ENCODE peak calls at places on chromosome 21, in four cellular contexts. D is RWPE1, S is adrenal gland, F is BJ. V is an unnamed sample.

GRCh38 chr21:27369962-27370578 is 403.2 kb upstream of the ADAMTS5 start:
- DNase-seq in D (no peak), S (no peak), F (no peak), V (no peak)

GRCh38 chr21:44311108-44311507 is 11.3 kb downstream of the PFKL start:
- DNase-seq in D (no peak), S (no peak), F (no peak), V (no peak)

GRCh38 chr21:27359141-27359540 is 392.3 kb upstream of the ADAMTS5 start:
- DNase-seq in D (no peak), S (no peak), F (peak; percentile 59), V (peak; percentile 16)

GRCh38 chr21:15732290-15732995 is 2.7 kb downstream of the USP25 start:
- DNase-seq in D (peak; percentile 34), S (no peak), F (no peak), V (no peak)

GRCh38 chr21:26715878-26716506 is 129.2 kb downstream of the ADAMTS1 start:
- DNase-seq in D (peak; percentile 49), S (peak; percentile 61), F (no peak), V (no peak)

GRCh38 chr21:14833221-14833620 is 231.6 kb downstream of the NRIP1 start:
- DNase-seq in D (no peak), S (no peak), F (no peak), V (no peak)

GRCh38 chr21:29462475-29462874 is 163.8 kb downstream of the BACH1 start:
- DNase-seq in D (no peak), S (no peak), F (no peak), V (no peak)

GRCh38 chr21:14862794-14863720 is 201.7 kb downstream of the NRIP1 start:
- DNase-seq in D (no peak), S (no peak), F (no peak), V (no peak)

GRCh38 chr21:16851054-16851453 is 661.8 kb upstream of the CXADR start:
- DNase-seq in D (no peak), S (no peak), F (no peak), V (no peak)

GRCh38 chr21:41396452-41397107 is 29.5 kb upstream of the MX1 start:
- DNase-seq in D (no peak), S (no peak), F (no peak), V (no peak)

GRCh38 chr21:16624468-16625102 is 888.3 kb upstream of the CXADR start:
- DNase-seq in D (no peak), S (no peak), F (no peak), V (no peak)

GRCh38 chr21:31124005-31124404 is 85.7 kb upstream of the KRTAP19-8 start:
- DNase-seq in D (no peak), S (peak; percentile 32), F (no peak), V (no peak)

GRCh38 chr21:16554522-16554921 is 824.7 kb downstream of the USP25 start:
- DNase-seq in D (no peak), S (peak; percentile 34), F (no peak), V (no peak)

GRCh38 chr21:14259669-14260458 is 43.9 kb downstream of the RBM11 start:
- DNase-seq in D (peak; percentile 39), S (no peak), F (no peak), V (peak; percentile 8)

GRCh38 chr21:29360799-29361765 is 62.4 kb downstream of the BACH1 start:
- DNase-seq in D (no peak), S (no peak), F (no peak), V (no peak)

GRCh38 chr21:41180752-41181151 is 12.8 kb downstream of the BACE2 start:
- DNase-seq in D (no peak), S (no peak), F (no peak), V (no peak)

GRCh38 chr21:28602581-28602980 is 390.1 kb downstream of the LTN1 start:
- DNase-seq in D (no peak), S (no peak), F (no peak), V (no peak)

DNA sequence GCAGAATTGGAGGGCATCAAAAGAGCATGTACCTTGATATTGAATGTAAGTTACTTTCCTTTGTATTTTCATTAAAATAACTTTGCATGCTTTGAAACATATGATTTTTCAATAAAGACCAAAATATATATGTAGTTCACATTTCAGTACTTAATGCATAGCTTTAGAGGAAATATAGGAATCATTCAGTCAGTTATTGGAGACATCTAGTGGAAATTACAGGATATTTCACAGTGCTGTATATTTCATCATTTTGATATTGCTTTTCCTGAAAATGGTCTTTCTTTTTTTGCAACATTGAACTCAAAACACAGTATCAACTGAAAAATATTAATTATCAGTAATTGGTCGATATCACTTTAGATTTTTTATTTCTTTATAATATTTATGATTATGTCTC is 375.8 kb downstream of the NCAM2 start:
- DNase-seq in D (no peak), S (no peak), F (no peak), V (no peak)
- TF ChIP-seq CTCF in D (peak; percentile 27), S (peak; percentile 9), F (peak; percentile 7), V (peak; percentile 35)

DNA sequence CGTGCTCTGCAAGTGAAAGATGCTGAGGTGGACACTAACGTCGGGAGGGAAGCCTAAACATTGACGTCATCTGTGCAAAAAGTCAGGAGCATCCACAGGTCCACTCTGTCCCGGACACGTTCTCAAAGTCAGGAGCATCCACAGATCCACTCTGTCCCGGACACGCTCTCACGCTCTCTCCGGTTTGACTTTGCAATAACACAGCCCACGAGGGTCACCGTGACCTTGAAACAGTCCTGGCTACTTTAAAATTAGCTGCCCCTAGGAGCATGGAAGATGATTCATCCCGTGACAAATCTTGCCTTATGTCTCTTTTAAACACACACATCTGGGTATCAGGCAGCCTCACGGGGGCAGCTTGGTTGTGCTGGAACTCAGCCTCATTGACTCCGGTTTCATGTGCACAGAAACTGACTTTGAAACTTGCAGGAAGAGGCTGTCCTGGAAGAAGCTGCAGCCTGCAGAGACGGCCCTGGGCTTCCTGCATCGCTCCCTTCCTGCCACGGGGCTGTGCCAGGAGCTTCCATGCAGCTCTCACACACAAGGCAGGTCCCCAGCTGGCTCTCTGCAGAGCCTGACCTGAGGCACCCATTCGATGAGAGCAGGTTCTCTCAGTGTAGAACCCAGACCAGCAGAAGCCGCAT is 18.1 kb upstream of the COL18A1 start:
- DNase-seq in D (no peak), S (peak; percentile 74), F (peak; percentile 88), V (peak; percentile 83)
- TF ChIP-seq CTCF in D (peak; percentile 14), S (peak; percentile 5), F (peak; percentile 47), V (peak; percentile 38)

GRCh38 chr21:32425628-32426027 is 13.1 kb downstream of the EVA1C start:
- DNase-seq in D (no peak), S (no peak), F (no peak), V (no peak)
- TF ChIP-seq CTCF in D (no peak), S (no peak), F (no peak), V (no peak)

DNA sequence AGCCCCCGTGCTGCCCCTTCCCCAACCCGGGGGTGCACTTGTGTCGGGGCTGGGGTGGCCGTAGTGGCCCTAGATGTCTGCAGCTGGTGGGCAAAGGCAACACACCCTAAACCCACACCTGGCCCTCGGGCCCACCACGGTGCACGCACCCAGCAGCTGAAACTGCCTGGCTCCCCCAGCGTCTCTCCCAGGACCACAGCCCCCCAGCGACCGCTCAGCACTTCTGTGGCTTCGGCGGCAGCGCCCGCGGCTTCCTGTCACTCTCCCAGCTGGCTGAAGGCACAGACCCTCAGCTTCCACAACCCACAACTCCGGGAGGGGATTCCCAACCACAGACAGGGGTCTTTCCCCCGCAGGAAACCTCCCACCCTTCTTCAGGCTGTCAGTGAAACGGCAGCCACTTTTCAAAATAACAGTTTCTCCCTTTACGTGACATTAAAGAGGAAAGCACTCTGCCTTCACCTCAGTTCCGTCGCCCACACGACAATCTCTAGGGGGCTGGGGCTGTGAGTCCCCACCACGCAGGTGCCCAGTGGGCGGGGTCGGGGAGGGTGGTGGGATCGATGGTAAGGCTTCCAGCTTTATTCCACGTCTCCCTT is 40.7 kb upstream of the COL6A2 start:
- DNase-seq in D (no peak), S (peak; percentile 22), F (no peak), V (no peak)
- TF ChIP-seq CTCF in D (no peak), S (no peak), F (no peak), V (no peak)

GRCh38 chr21:33300701-33301631 is 23.8 kb upstream of the IFNAR1 start:
- DNase-seq in D (no peak), S (no peak), F (no peak), V (no peak)

GRCh38 chr21:33296156-33296555 is 28.6 kb upstream of the IFNAR1 start:
- DNase-seq in D (no peak), S (no peak), F (no peak), V (no peak)

GRCh38 chr21:33301632-33302002 is 23.2 kb upstream of the IFNAR1 start:
- DNase-seq in D (no peak), S (no peak), F (no peak), V (no peak)

GRCh38 chr21:33302055-33302454 is 22.7 kb upstream of the IFNAR1 start:
- DNase-seq in D (peak; percentile 8), S (no peak), F (no peak), V (no peak)

GRCh38 chr21:33299181-33299752 is 25.5 kb upstream of the IFNAR1 start:
- DNase-seq in D (peak; percentile 48), S (no peak), F (no peak), V (no peak)
- TF ChIP-seq CTCF in D (no peak), S (no peak), F (no peak), V (no peak)

GRCh38 chr21:36699026-36699545 is at the start of gene SIM2:
- DNase-seq in D (peak; percentile 56), S (no peak), F (no peak), V (no peak)

GRCh38 chr21:36696640-36697472 is 2.1 kb upstream of the SIM2 start:
- DNase-seq in D (no peak), S (no peak), F (no peak), V (no peak)

GRCh38 chr21:36699546-36700294 is 805 bp downstream of the SIM2 start:
- DNase-seq in D (no peak), S (no peak), F (no peak), V (no peak)

GRCh38 chr21:36697473-36698159 is 1.3 kb upstream of the SIM2 start:
- DNase-seq in D (no peak), S (no peak), F (no peak), V (no peak)

DNA sequence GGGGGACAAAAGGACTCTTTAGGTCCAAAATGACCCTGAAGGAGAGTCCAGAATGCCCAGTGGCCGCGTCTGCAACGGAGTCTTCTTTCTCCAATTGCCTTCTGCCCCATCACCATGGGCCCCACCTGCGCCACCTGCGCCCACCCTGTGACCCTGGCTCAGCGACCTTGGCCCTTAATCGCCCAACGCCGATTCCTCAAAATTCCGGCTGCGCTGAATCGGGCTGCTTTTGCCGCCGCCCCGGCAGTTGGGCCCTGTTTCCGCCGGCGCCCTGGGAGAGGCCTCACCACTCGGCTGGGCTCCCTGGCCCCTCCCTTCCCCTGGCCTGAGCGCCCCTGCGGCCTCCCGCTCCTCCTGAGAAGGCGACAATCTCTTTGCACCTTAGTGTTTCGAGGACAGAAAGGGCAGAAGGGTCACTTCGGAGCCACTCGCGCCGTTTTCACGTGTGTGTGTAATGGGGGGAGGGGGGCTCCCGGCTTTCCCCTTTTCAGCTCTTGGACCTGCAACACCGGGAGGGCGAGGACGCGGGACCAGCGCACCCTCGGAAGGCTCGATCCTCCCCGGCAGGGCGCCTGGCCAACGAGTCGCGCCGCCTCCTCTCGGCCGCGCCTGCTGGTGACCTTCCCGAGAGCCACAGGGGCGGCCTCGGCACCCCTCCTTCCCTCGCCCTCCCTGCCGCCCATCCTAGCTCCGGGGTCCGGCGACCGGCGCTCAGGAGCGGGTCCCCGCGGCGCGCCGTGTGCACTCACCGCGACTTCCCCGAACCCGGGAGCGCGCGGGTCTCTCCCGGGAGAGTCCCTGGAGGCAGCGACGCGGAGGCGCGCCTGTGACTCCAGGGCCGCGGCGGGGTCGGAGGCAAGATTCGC is 522 bp upstream of the SIM2 start:
- DNase-seq in D (peak; percentile 48), S (no peak), F (no peak), V (no peak)
- TF ChIP-seq CTCF in D (no peak), S (no peak), F (no peak), V (no peak)

GRCh38 chr21:42489991-42490390 is 6.0 kb downstream of the RSPH1 start:
- DNase-seq in D (no peak), S (no peak), F (no peak), V (no peak)
- TF ChIP-seq CTCF in D (no peak), S (no peak), F (no peak), V (no peak)

GRCh38 chr21:43287111-43287973 is 118.5 kb downstream of the CRYAA start:
- DNase-seq in D (no peak), S (no peak), F (no peak), V (no peak)
- TF ChIP-seq CTCF in D (no peak), S (no peak), F (no peak), V (no peak)

V was measured in AG09319.